ENCODE peak calls at places on chromosomes 6 and 20, in five cellular contexts. W is heart right ventricle; T is adrenal gland; X is mesendoderm; A is CD4-positive, alpha-beta memory T cell. Y is an unnamed sample. For H3K4me1, H3K36me3 and H3K27me3, the result is how much of the 10 kb centered on the place peaks cover.

GRCh38 chr20:58556961-58557360 is 41.8 kb upstream of the APCDD1L start:
- DNase-seq in A (no peak), W (no peak), T (no peak), X (no peak), Y (no peak)

GRCh38 chr6:22236626-22237414 is 60.0 kb downstream of the PRL start:
- DNase-seq in A (no peak), W (no peak), T (no peak), X (peak), Y (peak)

GRCh38 chr20:25058051-25058796 is at the start of gene ACSS1:
- DNase-seq in W (peak), T (peak), A (peak), X (no peak), Y (peak)

GRCh38 chr20:3764659-3765058 is 2.9 kb downstream of the ADISSP start:
- DNase-seq in X (no peak), A (no peak), W (no peak), T (no peak), Y (no peak)

GRCh38 chr20:23533161-23533560 is 35.1 kb downstream of the CST9L start:
- DNase-seq in X (peak), T (no peak), A (no peak), W (no peak), Y (no peak)

GRCh38 chr6:166989427-166990034 is 9.7 kb upstream of the CEP43 start:
- DNase-seq in T (peak), A (peak), W (no peak), X (peak), Y (peak)

GRCh38 chr6:81562169-81562568 is 190.3 kb downstream of the TENT5A start:
- DNase-seq in X (no peak), A (no peak), T (no peak), W (no peak), Y (peak)

GRCh38 chr6:110547266-110547964 is 71.0 kb upstream of the SLC22A16 start:
- DNase-seq in A (no peak), X (peak), W (no peak), T (no peak), Y (peak)

GRCh38 chr20:57247292-57247975 is 19.0 kb downstream of the BMP7 start:
- DNase-seq in W (no peak), T (no peak), A (no peak), X (no peak), Y (no peak)
- H3K4me1 ChIP-seq in W (under half), T (under half), A (under half), X (under half), Y (under half)

DNA sequence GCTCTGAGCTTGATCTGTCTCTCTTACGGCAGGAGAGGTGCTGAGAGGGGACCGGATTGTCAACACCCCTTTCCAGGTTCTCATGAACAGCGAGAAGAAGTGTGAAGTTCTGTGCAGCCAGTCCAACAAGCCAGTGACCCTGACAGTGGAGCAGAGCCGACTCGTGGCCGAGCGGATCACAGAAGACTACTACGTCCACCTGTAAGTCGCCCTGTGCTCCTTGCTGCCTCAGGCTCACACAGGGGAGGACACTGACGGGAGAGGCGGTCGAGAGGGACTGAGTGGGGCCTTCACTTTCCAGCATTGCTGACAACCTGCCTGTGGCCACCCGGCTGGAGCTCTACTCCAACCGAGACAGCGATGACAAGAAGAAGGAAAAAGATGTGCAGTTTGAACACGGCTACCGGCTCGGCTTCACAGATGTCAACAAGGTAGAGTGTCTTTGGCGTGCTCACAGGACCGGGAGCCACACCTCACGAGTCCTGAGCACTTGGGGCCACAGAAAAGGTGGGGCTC is 32.0 kb downstream of the TM9SF4 start:
- DNase-seq in W (no peak), X (no peak), A (no peak), T (no peak), Y (no peak)
- H3K36me3 ChIP-seq in W (half or more), X (under half), A (half or more), T (half or more), Y (half or more)

DNA sequence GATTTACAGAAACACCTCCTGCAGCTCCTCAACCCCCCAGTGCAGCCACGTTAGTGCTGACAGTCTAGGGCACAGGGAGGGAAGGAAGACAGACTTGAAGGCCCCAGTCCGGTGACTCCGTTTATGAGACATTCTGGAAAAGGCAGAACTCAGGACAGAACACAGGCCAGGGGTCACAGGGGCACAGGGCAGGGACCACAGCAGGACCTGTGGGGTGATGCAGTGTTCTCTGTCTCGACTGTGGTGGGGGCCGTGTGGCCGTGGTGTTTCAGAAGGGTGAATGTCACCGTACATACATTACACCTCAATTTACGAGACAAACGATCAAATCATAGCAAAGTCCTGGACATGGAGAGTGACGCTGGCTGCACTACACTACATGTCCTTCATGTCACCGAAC is 11.3 kb downstream of the BHLHE23 start:
- DNase-seq in W (no peak), T (no peak), A (no peak), X (no peak), Y (no peak)
- H3K27me3 ChIP-seq in W (half or more), T (under half), A (under half), X (under half), Y (half or more)

DNA sequence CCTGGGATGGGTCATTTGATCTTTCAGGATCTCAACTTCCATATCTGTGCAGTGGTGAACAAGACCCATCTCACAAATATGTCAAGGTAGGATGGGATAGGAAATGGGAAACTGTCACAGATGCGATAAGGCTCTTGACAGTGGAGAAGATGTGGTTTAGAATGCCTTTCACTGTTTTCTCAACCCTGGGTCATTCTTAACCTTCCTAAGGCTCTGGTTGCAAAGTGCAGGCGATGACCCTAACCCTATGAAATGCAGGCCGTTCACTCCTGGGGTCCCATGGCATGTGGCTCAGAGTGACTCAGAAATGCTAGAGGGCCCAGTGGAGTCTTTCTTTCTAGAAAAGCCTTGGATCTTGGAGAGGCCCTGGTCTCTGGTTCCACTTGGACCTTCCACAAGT is 61.7 kb downstream of the FOXA2 start:
- DNase-seq in W (no peak), T (no peak), A (no peak), X (no peak), Y (no peak)
- H3K4me1 ChIP-seq in W (under half), T (under half), A (under half), X (under half), Y (under half)

DNA sequence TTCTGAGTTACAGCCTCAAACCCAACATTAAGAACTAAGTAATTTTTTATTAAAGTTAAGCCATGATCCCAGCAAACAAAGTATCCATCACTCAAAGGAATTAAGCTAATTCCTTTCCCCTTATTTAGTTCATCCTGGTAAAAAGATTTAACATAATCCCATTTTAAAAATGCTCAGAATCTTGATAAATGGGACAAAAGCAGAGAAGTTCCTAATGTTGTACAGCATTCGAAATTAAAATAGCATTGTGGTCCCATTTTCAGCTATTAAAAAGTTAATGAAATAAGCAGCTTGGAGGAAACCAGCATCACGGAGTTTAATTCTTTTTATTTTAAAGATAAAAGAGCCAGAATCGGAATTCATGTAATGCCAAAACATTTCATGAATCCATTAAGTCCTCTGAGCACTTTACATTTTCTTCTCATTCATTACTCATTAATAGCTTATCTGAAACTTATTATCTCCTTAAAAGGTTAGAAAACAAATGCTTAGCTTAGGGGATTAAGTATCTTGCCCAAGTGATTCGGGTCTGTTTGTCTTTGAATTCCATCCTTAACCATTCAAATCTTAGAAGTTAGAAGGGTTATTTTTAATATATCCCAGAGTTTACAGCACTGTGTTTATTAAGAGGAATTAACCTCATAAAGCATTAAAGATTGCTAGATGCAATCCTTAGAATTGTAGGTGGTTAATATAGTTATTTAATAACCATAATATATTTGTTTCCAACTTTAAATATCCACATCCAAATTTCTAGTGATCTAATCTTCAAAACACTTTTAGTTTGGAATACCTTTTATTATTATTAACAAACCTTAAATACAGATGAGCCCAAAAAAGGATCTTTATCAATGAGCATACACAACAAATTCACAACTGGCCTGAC is 11.2 kb downstream of the RBM39 start:
- DNase-seq in X (no peak), T (no peak), A (peak), W (no peak), Y (no peak)
- H3K36me3 ChIP-seq in X (under half), T (half or more), A (half or more), W (half or more), Y (half or more)

Y was measured in adipocyte.